ENCODE peak calls at places on chromosomes 3 and 15, in ten cellular contexts. R is SHP77; S is AML-193; W is stimulated activated naive B cell treated with anti-CD40 and anti-IgM and Interleukin-4, amounts not matched to agents 10 μg/mL and 1 μg/mL and 100 μg/mL, for 72 hours; D is GM04504; U is Caki2; G is right lobe of liver; F is kidney tubule cell; X is ecto neural progenitor cell; K is amniotic epithelial cell. E is an unnamed sample.

GRCh38 chr3:117651271-117651670 is 941.7 kb downstream of the TUSC7 start:
- DNase-seq in W (no peak), F (no peak), X (no peak), S (no peak), K (no peak), G (no peak), U (no peak), D (no peak), R (no peak), E (no peak)

GRCh38 chr3:100004931-100005330 is 109.4 kb downstream of the FILIP1L start:
- DNase-seq in X (no peak), K (no peak), G (no peak), W (no peak), D (no peak), F (peak; percentile 17), R (no peak), S (no peak), U (no peak), E (no peak)

GRCh38 chr3:172622916-172623700 is 87.8 kb downstream of the NCEH1 start:
- DNase-seq in K (peak; percentile 74), G (no peak), R (no peak), X (no peak), S (peak; percentile 61), F (peak; percentile 74), U (peak; percentile 80), D (no peak), W (no peak), E (peak; percentile 41)

GRCh38 chr3:113436794-113437193 is 4.5 kb downstream of the CFAP44 start:
- DNase-seq in D (no peak), G (no peak), W (no peak), U (peak; percentile 24), F (peak; percentile 80), X (no peak), S (no peak), K (peak; percentile 58), R (no peak), E (no peak)

GRCh38 chr3:354433-354832 is 157.9 kb downstream of the CHL1 start:
- DNase-seq in K (peak; percentile 35), G (no peak), S (peak; percentile 44), U (peak; percentile 50), R (peak; percentile 43), F (peak; percentile 71), X (peak; percentile 59), W (peak; percentile 21), D (peak; percentile 7), E (peak; percentile 31)

GRCh38 chr3:22361465-22361864 is 610.5 kb upstream of the ZNF385D start:
- DNase-seq in K (no peak), D (no peak), U (no peak), R (no peak), W (no peak), S (no peak), F (peak; percentile 9), X (no peak), G (no peak), E (no peak)

GRCh38 chr3:126553284-126553811 is 5.4 kb downstream of the C3orf22 start:
- DNase-seq in U (no peak), R (no peak), K (no peak), W (no peak), D (no peak), F (no peak), X (peak; percentile 38), G (no peak), S (no peak), E (no peak)

GRCh38 chr3:184693011-184693975 is 18.6 kb downstream of the MAGEF1 start:
- DNase-seq in F (no peak), D (no peak), K (no peak), X (no peak), R (no peak), U (no peak), W (no peak), S (no peak), G (no peak), E (no peak)

GRCh38 chr15:25527118-25527517 is 88.3 kb upstream of the UBE3A start:
- DNase-seq in X (no peak), D (no peak), R (no peak), F (peak; percentile 70), G (no peak), S (no peak), U (no peak), W (no peak), K (no peak), E (no peak)

GRCh38 chr3:44509393-44509921 is 32.0 kb upstream of the ZNF445 start:
- DNase-seq in S (peak; percentile 50), R (no peak), K (peak; percentile 20), U (no peak), G (no peak), W (no peak), F (no peak), X (no peak), D (no peak), E (no peak)

GRCh38 chr3:192130534-192131132 is 596.7 kb downstream of the FGF12 start:
- DNase-seq in W (no peak), K (peak; percentile 2), S (peak; percentile 20), R (peak; percentile 4), G (no peak), D (no peak), F (peak; percentile 61), U (peak; percentile 27), X (peak; percentile 49), E (peak; percentile 23)

GRCh38 chr3:65888980-65889706 is 149.6 kb downstream of the MAGI1 start:
- DNase-seq in G (no peak), W (no peak), S (no peak), K (peak; percentile 93), F (peak; percentile 84), D (peak; percentile 92), X (no peak), R (no peak), U (peak; percentile 36), E (peak; percentile 22)

GRCh38 chr15:64854041-64854440 is 12.3 kb downstream of the PLEKHO2 start:
- DNase-seq in F (no peak), G (no peak), U (peak; percentile 49), S (no peak), R (no peak), W (no peak), D (no peak), X (no peak), K (no peak), E (no peak)

GRCh38 chr3:10417849-10418248 is 87.5 kb downstream of the ATP2B2 start:
- DNase-seq in D (no peak), X (no peak), W (no peak), G (no peak), R (no peak), F (peak; percentile 4), K (peak; percentile 30), U (peak; percentile 9), S (peak; percentile 14), E (peak; percentile 32)

GRCh38 chr3:178500631-178501030 is 35.6 kb upstream of the KCNMB2 start:
- DNase-seq in D (peak; percentile 24), X (no peak), F (no peak), S (no peak), U (no peak), R (no peak), K (no peak), W (no peak), G (no peak), E (no peak)